ENCODE peak calls at places on chromosomes 6 and 20, in five cellular contexts. One of them, this sample, is unnamed. For H3K4me1, the result is how much of the 10 kb centered on the place peaks cover.

GRCh38 chr20:54223751-54224150 is 15.9 kb downstream of the PFDN4 start:
- DNase-seq in CD8-positive, alpha-beta T cell: no peak
- DNase-seq in heart left ventricle: no peak
- DNase-seq in kidney: no peak
- DNase-seq in PC-3: no peak
- DNase-seq in this sample: no peak

GRCh38 chr6:22964334-22964733 is 395.0 kb downstream of the HDGFL1 start:
- DNase-seq in CD8-positive, alpha-beta T cell: no peak
- DNase-seq in heart left ventricle: no peak
- DNase-seq in kidney: no peak
- DNase-seq in PC-3: no peak
- DNase-seq in this sample: no peak

GRCh38 chr20:36466089-36466488 is 75.2 kb upstream of the MYL9 start:
- DNase-seq in CD8-positive, alpha-beta T cell: no peak
- DNase-seq in heart left ventricle: no peak
- DNase-seq in kidney: no peak
- DNase-seq in PC-3: no peak
- DNase-seq in this sample: no peak

GRCh38 chr6:106730672-106731071 is 101.3 kb downstream of the QRSL1 start:
- DNase-seq in CD8-positive, alpha-beta T cell: no peak
- DNase-seq in heart left ventricle: no peak
- DNase-seq in kidney: no peak
- DNase-seq in PC-3: no peak
- DNase-seq in this sample: no peak

GRCh38 chr20:39112196-39112743 is 150.1 kb downstream of the DHX35 start:
- DNase-seq in CD8-positive, alpha-beta T cell: no peak
- DNase-seq in heart left ventricle: peak
- DNase-seq in kidney: no peak
- DNase-seq in PC-3: peak
- DNase-seq in this sample: no peak

GRCh38 chr6:116008470-116009229 is 52.0 kb downstream of the FRK start:
- DNase-seq in CD8-positive, alpha-beta T cell: no peak
- DNase-seq in heart left ventricle: peak
- DNase-seq in kidney: no peak
- DNase-seq in PC-3: peak
- DNase-seq in this sample: no peak

GRCh38 chr6:48825501-48826317 is 637.3 kb downstream of the MMUT start:
- DNase-seq in CD8-positive, alpha-beta T cell: no peak
- DNase-seq in heart left ventricle: no peak
- DNase-seq in kidney: no peak
- DNase-seq in PC-3: peak
- DNase-seq in this sample: no peak

GRCh38 chr6:72911463-72912153 is 289.7 kb downstream of the KCNQ5 start:
- DNase-seq in CD8-positive, alpha-beta T cell: no peak
- DNase-seq in heart left ventricle: no peak
- DNase-seq in kidney: no peak
- DNase-seq in PC-3: peak
- DNase-seq in this sample: no peak

GRCh38 chr20:34877002-34877264 is 521 bp downstream of the ACSS2 start:
- DNase-seq in CD8-positive, alpha-beta T cell: no peak
- DNase-seq in heart left ventricle: no peak
- DNase-seq in kidney: no peak
- DNase-seq in PC-3: peak
- DNase-seq in this sample: no peak

GRCh38 chr6:43060034-43060754 is 763 bp downstream of the KLC4 start:
- DNase-seq in CD8-positive, alpha-beta T cell: no peak
- DNase-seq in heart left ventricle: peak
- DNase-seq in kidney: no peak
- DNase-seq in PC-3: peak
- DNase-seq in this sample: no peak

GRCh38 chr6:1670711-1671462 is 61.2 kb downstream of the FOXC1 start:
- DNase-seq in CD8-positive, alpha-beta T cell: no peak
- DNase-seq in heart left ventricle: no peak
- DNase-seq in kidney: no peak
- DNase-seq in PC-3: no peak
- DNase-seq in this sample: no peak

GRCh38 chr6:159259726-159260125 is 90.5 kb downstream of the FNDC1 start:
- DNase-seq in CD8-positive, alpha-beta T cell: no peak
- DNase-seq in heart left ventricle: no peak
- DNase-seq in kidney: no peak
- DNase-seq in PC-3: no peak
- DNase-seq in this sample: no peak

GRCh38 chr20:34364013-34364382 is 925 bp downstream of the ITCH start:
- DNase-seq in CD8-positive, alpha-beta T cell: no peak
- DNase-seq in heart left ventricle: no peak
- DNase-seq in kidney: no peak
- DNase-seq in PC-3: peak
- DNase-seq in this sample: no peak

GRCh38 chr6:20338160-20338559 is 63.5 kb upstream of the E2F3 start:
- DNase-seq in CD8-positive, alpha-beta T cell: no peak
- DNase-seq in heart left ventricle: no peak
- DNase-seq in kidney: no peak
- DNase-seq in PC-3: no peak
- DNase-seq in this sample: no peak

GRCh38 chr6:134875367-134875766 is 74.5 kb downstream of the ALDH8A1 start:
- DNase-seq in CD8-positive, alpha-beta T cell: no peak
- DNase-seq in heart left ventricle: no peak
- DNase-seq in kidney: no peak
- DNase-seq in PC-3: no peak
- DNase-seq in this sample: no peak

GRCh38 chr20:38779247-38780097 is 26.0 kb upstream of the PPP1R16B start:
- DNase-seq in CD8-positive, alpha-beta T cell: no peak
- DNase-seq in heart left ventricle: no peak
- DNase-seq in kidney: no peak
- DNase-seq in PC-3: no peak
- DNase-seq in this sample: no peak

GRCh38 chr20:8473459-8473858 is 341.4 kb downstream of the PLCB1 start:
- DNase-seq in CD8-positive, alpha-beta T cell: no peak
- DNase-seq in heart left ventricle: no peak
- DNase-seq in kidney: no peak
- DNase-seq in PC-3: no peak
- DNase-seq in this sample: no peak

GRCh38 chr6:122381494-122382083 is 17.9 kb upstream of the HSF2 start:
- DNase-seq in CD8-positive, alpha-beta T cell: peak
- DNase-seq in heart left ventricle: peak
- DNase-seq in kidney: no peak
- DNase-seq in PC-3: peak
- DNase-seq in this sample: no peak

GRCh38 chr20:61631770-61632169 is 379.7 kb downstream of the CDH4 start:
- DNase-seq in CD8-positive, alpha-beta T cell: no peak
- DNase-seq in heart left ventricle: no peak
- DNase-seq in kidney: no peak
- DNase-seq in PC-3: no peak
- DNase-seq in this sample: no peak

GRCh38 chr20:50655325-50655880 is 35.9 kb downstream of the RIPOR3 start:
- DNase-seq in CD8-positive, alpha-beta T cell: no peak
- DNase-seq in heart left ventricle: peak
- DNase-seq in kidney: no peak
- DNase-seq in PC-3: no peak
- DNase-seq in this sample: no peak

GRCh38 chr6:87066449-87067288 is 28.2 kb downstream of the CGA start:
- DNase-seq in CD8-positive, alpha-beta T cell: no peak
- DNase-seq in heart left ventricle: no peak
- DNase-seq in kidney: no peak
- DNase-seq in PC-3: peak
- DNase-seq in this sample: no peak

GRCh38 chr6:85479221-85479620 is 29.3 kb downstream of the NT5E start:
- DNase-seq in CD8-positive, alpha-beta T cell: no peak
- DNase-seq in heart left ventricle: no peak
- DNase-seq in kidney: no peak
- DNase-seq in PC-3: no peak
- DNase-seq in this sample: no peak

GRCh38 chr6:155106456-155107107 is 111.5 kb downstream of the TIAM2 start:
- DNase-seq in CD8-positive, alpha-beta T cell: no peak
- DNase-seq in heart left ventricle: no peak
- DNase-seq in kidney: no peak
- DNase-seq in PC-3: no peak
- DNase-seq in this sample: no peak

DNA sequence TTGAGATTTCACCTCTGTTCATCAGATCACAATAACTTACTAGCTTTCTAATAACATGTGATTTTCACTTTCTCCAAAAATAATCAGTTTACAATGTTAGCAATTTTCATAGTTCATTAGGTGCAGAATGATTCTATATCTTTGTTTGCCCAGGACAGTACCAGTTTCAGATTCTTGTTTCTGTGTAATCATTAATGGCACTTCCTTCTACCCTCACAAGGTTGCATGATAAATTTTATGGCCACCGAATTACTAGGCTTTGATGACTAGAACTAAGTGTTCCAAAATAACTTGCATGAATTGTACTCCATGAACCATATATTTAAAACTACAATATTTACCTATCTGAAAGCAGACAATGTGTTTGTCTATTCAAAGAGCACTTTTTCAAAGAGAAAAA is 442.3 kb downstream of the EPHA7 start:
- DNase-seq in CD8-positive, alpha-beta T cell: no peak
- DNase-seq in heart left ventricle: no peak
- DNase-seq in kidney: no peak
- DNase-seq in PC-3: no peak
- DNase-seq in this sample: no peak
- H3K4me3 ChIP-seq in CD8-positive, alpha-beta T cell: no peak
- H3K4me3 ChIP-seq in heart left ventricle: no peak
- H3K4me3 ChIP-seq in kidney: no peak
- H3K4me3 ChIP-seq in PC-3: no peak
- H3K4me3 ChIP-seq in this sample: no peak

GRCh38 chr6:44670146-44670545 is 282.6 kb downstream of the CDC5L start:
- DNase-seq in CD8-positive, alpha-beta T cell: no peak
- DNase-seq in heart left ventricle: no peak
- DNase-seq in kidney: no peak
- DNase-seq in PC-3: no peak
- DNase-seq in this sample: no peak
- H3K4me1 ChIP-seq in CD8-positive, alpha-beta T cell: under half
- H3K4me1 ChIP-seq in heart left ventricle: under half
- H3K4me1 ChIP-seq in kidney: under half
- H3K4me1 ChIP-seq in PC-3: under half
- H3K4me1 ChIP-seq in this sample: under half

GRCh38 chr6:46979206-46979605 is 57.5 kb upstream of the ADGRF5 start:
- DNase-seq in CD8-positive, alpha-beta T cell: no peak
- DNase-seq in heart left ventricle: no peak
- DNase-seq in kidney: no peak
- DNase-seq in PC-3: no peak
- DNase-seq in this sample: no peak

GRCh38 chr6:46985943-46986342 is 56.2 kb downstream of the ADGRF1 start:
- DNase-seq in CD8-positive, alpha-beta T cell: no peak
- DNase-seq in heart left ventricle: no peak
- DNase-seq in kidney: no peak
- DNase-seq in PC-3: peak
- DNase-seq in this sample: no peak

GRCh38 chr6:46983007-46983411 is 59.1 kb downstream of the ADGRF1 start:
- DNase-seq in CD8-positive, alpha-beta T cell: no peak
- DNase-seq in heart left ventricle: no peak
- DNase-seq in kidney: no peak
- DNase-seq in PC-3: peak
- DNase-seq in this sample: no peak
- TF ChIP-seq CTCF in CD8-positive, alpha-beta T cell: no peak
- TF ChIP-seq CTCF in heart left ventricle: no peak
- TF ChIP-seq CTCF in kidney: no peak
- TF ChIP-seq CTCF in PC-3: peak
- TF ChIP-seq CTCF in this sample: no peak

GRCh38 chr20:21513181-21513663 is 642 bp downstream of the NKX2-2 start:
- DNase-seq in CD8-positive, alpha-beta T cell: no peak
- DNase-seq in heart left ventricle: no peak
- DNase-seq in kidney: no peak
- DNase-seq in PC-3: no peak
- DNase-seq in this sample: no peak

GRCh38 chr20:21512634-21513180 is 1.2 kb downstream of the NKX2-2 start:
- DNase-seq in CD8-positive, alpha-beta T cell: no peak
- DNase-seq in heart left ventricle: no peak
- DNase-seq in kidney: no peak
- DNase-seq in PC-3: no peak
- DNase-seq in this sample: peak

GRCh38 chr20:21511485-21511849 is 2.4 kb downstream of the NKX2-2 start:
- DNase-seq in CD8-positive, alpha-beta T cell: no peak
- DNase-seq in heart left ventricle: no peak
- DNase-seq in kidney: no peak
- DNase-seq in PC-3: no peak
- DNase-seq in this sample: no peak

GRCh38 chr20:21510995-21511394 is 2.9 kb downstream of the NKX2-2 start:
- DNase-seq in CD8-positive, alpha-beta T cell: no peak
- DNase-seq in heart left ventricle: no peak
- DNase-seq in kidney: no peak
- DNase-seq in PC-3: no peak
- DNase-seq in this sample: no peak

DNA sequence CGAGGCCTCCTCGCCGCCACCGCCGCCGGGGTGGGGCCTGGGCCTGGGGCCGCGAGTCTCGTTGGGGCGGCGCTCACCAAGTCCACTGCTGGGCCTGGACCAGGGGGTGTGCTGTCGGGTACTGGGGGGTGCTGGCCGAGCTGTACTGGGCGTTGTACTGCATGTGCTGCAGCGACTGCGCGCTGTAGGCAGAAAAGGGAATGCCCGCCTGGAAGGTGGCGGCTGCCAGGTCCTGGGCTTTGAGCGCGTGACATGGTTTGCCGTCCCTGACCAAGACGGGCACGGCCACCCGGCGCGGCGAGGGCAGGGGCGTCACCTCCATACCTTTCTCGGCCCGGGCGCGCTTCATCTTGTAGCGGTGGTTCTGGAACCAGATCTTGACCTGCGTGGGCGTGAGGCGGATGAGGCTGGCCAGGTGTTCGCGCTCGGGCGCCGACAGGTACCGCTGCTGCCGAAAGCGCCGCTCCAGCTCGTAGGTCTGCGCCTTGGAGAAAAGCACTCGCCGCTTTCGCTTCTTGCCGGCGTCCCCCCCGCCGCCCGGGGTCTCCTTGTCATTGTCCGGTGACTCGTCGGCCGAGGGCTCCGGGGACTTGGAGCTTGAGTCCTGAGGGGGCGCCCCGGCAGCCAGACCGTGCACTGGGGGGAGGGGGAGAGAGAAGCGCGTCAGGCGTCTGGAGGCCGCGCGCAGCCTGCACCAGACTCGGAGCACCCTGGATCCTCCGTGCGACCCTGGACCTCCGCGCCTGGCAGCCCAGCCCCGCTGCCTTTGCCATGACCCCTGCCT is 1.8 kb downstream of the NKX2-2 start:
- DNase-seq in CD8-positive, alpha-beta T cell: no peak
- DNase-seq in heart left ventricle: no peak
- DNase-seq in kidney: no peak
- DNase-seq in PC-3: no peak
- DNase-seq in this sample: peak
- H3K4me3 ChIP-seq in CD8-positive, alpha-beta T cell: peak
- H3K4me3 ChIP-seq in heart left ventricle: peak
- H3K4me3 ChIP-seq in kidney: no peak
- H3K4me3 ChIP-seq in PC-3: peak
- H3K4me3 ChIP-seq in this sample: no peak

DNA sequence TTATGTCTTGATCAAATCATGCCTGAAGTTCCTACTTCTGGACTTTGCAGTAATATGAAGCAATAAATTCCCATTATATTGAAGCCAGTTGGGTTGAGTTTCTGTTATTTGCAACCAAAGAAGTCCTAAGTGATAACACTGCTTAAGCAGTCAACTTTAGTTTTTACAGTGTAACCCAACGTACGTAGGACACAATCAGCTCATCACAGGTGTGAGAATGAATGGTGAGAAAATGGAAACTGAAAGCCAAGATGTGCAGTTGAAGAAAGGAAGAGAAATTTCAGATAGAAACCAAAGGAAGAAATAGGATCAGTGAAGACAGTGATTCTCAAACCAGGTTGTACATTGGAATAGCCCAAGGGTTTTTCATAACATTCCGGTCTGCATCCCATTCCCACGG is 211.4 kb upstream of the ZFP64 start:
- DNase-seq in CD8-positive, alpha-beta T cell: no peak
- DNase-seq in heart left ventricle: no peak
- DNase-seq in kidney: no peak
- DNase-seq in PC-3: no peak
- DNase-seq in this sample: no peak
- H3K4me1 ChIP-seq in CD8-positive, alpha-beta T cell: half or more
- H3K4me1 ChIP-seq in heart left ventricle: under half
- H3K4me1 ChIP-seq in kidney: under half
- H3K4me1 ChIP-seq in PC-3: under half
- H3K4me1 ChIP-seq in this sample: under half

GRCh38 chr20:25336561-25337422 is 53.8 kb downstream of the ABHD12 start:
- DNase-seq in CD8-positive, alpha-beta T cell: no peak
- DNase-seq in heart left ventricle: no peak
- DNase-seq in kidney: no peak
- DNase-seq in PC-3: peak
- DNase-seq in this sample: no peak
- TF ChIP-seq CTCF in CD8-positive, alpha-beta T cell: no peak
- TF ChIP-seq CTCF in heart left ventricle: peak
- TF ChIP-seq CTCF in kidney: peak
- TF ChIP-seq CTCF in PC-3: peak
- TF ChIP-seq CTCF in this sample: no peak